ENCODE peak calls at places on chromosomes 16 and 17, in seven cellular contexts. F is NCI-H2081; H is trophoblast cell; N is left ventricle myocardium superior; I is stimulated activated CD4-positive, alpha-beta T cell treated with anti-CD3 and anti-CD28 coated beads, Interleukin-1b, Interleukin-23, amount 100 ng/mL, for 24 hours; J is DMS153; V is neural progenitor cell. B is an unnamed sample.

GRCh38 chr16:59385953-59386352 is 651.8 kb upstream of the GOT2 start:
- DNase-seq in J (no peak), F (no peak), N (no peak), I (no peak), H (no peak), V (no peak), B (no peak)

GRCh38 chr17:65814418-65814817 is 253.0 kb upstream of the AXIN2 start:
- DNase-seq in J (no peak), N (no peak), I (no peak), F (no peak), V (no peak), H (no peak), B (no peak)

GRCh38 chr17:3557768-3558583 is at the start of gene TRPV3:
- DNase-seq in H (peak), N (no peak), V (no peak), J (peak), I (peak), F (no peak), B (peak)

GRCh38 chr17:38674013-38674748 is 576 bp downstream of the EPOP start:
- DNase-seq in V (peak), F (no peak), H (peak), I (peak), J (no peak), N (no peak), B (peak)

GRCh38 chr16:577796-578195 is 8.0 kb downstream of the PIGQ start:
- DNase-seq in J (no peak), I (no peak), F (no peak), H (no peak), V (no peak), N (no peak), B (no peak)

GRCh38 chr17:3865166-3865565 is 19.1 kb upstream of the NCBP3 start:
- DNase-seq in V (no peak), H (no peak), J (no peak), N (peak), I (no peak), F (no peak), B (no peak)

GRCh38 chr17:55238931-55239297 is 25.8 kb upstream of the HLF start:
- DNase-seq in J (peak), I (no peak), F (peak), H (no peak), N (peak), V (peak), B (no peak)

GRCh38 chr17:7367918-7368596 is 12.8 kb upstream of the TNK1 start:
- DNase-seq in J (no peak), I (no peak), H (no peak), N (no peak), V (no peak), F (no peak), B (no peak)

GRCh38 chr16:28924399-28924761 is 658 bp downstream of the RABEP2 start:
- DNase-seq in V (no peak), F (no peak), H (no peak), I (no peak), N (no peak), J (no peak), B (no peak)

GRCh38 chr16:78874241-78874983 is 726.1 kb downstream of the MAF start:
- DNase-seq in I (no peak), N (no peak), F (no peak), V (no peak), J (no peak), H (no peak), B (no peak)

GRCh38 chr16:12314786-12315185 is 338.3 kb downstream of the SNX29 start:
- DNase-seq in N (no peak), I (no peak), J (no peak), V (no peak), F (no peak), H (no peak), B (no peak)

GRCh38 chr16:65314246-65315003 is 192.6 kb upstream of the CDH11 start:
- DNase-seq in V (no peak), J (no peak), H (peak), N (no peak), F (no peak), I (no peak), B (no peak)

GRCh38 chr17:35167666-35168065 is 20.0 kb downstream of the UNC45B start:
- DNase-seq in V (no peak), H (peak), J (no peak), N (no peak), F (no peak), I (no peak), B (no peak)

GRCh38 chr16:67499159-67499558 is 15.8 kb upstream of the AGRP start:
- DNase-seq in H (no peak), F (no peak), V (no peak), J (no peak), I (no peak), N (peak), B (peak)

GRCh38 chr17:82020874-82021727 is 1.6 kb downstream of the CENPX start:
- DNase-seq in N (peak), I (peak), V (peak), J (peak), F (peak), H (peak), B (peak)

GRCh38 chr17:62336527-62336926 is 43.8 kb upstream of the EFCAB3 start:
- DNase-seq in N (no peak), F (no peak), V (no peak), J (no peak), H (no peak), I (no peak), B (no peak)

GRCh38 chr16:50743575-50744225 is 1.8 kb downstream of the CYLD start:
- DNase-seq in I (no peak), F (no peak), V (no peak), H (no peak), J (no peak), N (no peak), B (no peak)

B was measured in Right ventricle myocardium superior.